ENCODE peak calls at places on chromosome 5, in four cellular contexts. One of them, this sample, is unnamed.

GRCh38 chr5:138449501-138450239 is 10.8 kb downstream of the REEP2 start:
- DNase-seq in left ventricle myocardium inferior: peak
- DNase-seq in osteoblast: peak
- DNase-seq in AG10803: peak
- DNase-seq in this sample: peak

GRCh38 chr5:174793684-174794328 is 69.4 kb downstream of the MSX2 start:
- DNase-seq in left ventricle myocardium inferior: peak
- DNase-seq in osteoblast: peak
- DNase-seq in AG10803: peak
- DNase-seq in this sample: peak

GRCh38 chr5:150615141-150615699 is 25.2 kb upstream of the SYNPO start:
- DNase-seq in left ventricle myocardium inferior: peak
- DNase-seq in osteoblast: peak
- DNase-seq in AG10803: peak
- DNase-seq in this sample: peak

GRCh38 chr5:9099681-9100080 is 446.2 kb downstream of the SEMA5A start:
- DNase-seq in left ventricle myocardium inferior: no peak
- DNase-seq in osteoblast: no peak
- DNase-seq in AG10803: no peak
- DNase-seq in this sample: no peak

GRCh38 chr5:139847091-139847490 is 51.5 kb downstream of the PSD2 start:
- DNase-seq in left ventricle myocardium inferior: no peak
- DNase-seq in osteoblast: peak
- DNase-seq in AG10803: no peak
- DNase-seq in this sample: no peak

GRCh38 chr5:135489466-135490244 is 37.5 kb upstream of the TIFAB start:
- DNase-seq in left ventricle myocardium inferior: no peak
- DNase-seq in osteoblast: no peak
- DNase-seq in AG10803: no peak
- DNase-seq in this sample: peak

GRCh38 chr5:169667896-169668674 is 31.0 kb downstream of the DOCK2 start:
- DNase-seq in left ventricle myocardium inferior: no peak
- DNase-seq in osteoblast: no peak
- DNase-seq in AG10803: peak
- DNase-seq in this sample: peak

GRCh38 chr5:56148453-56148971 is 84.6 kb downstream of the ANKRD55 start:
- DNase-seq in left ventricle myocardium inferior: no peak
- DNase-seq in osteoblast: no peak
- DNase-seq in AG10803: no peak
- DNase-seq in this sample: peak

GRCh38 chr5:136193396-136193935 is 504 bp upstream of the SMIM32 start:
- DNase-seq in left ventricle myocardium inferior: no peak
- DNase-seq in osteoblast: peak
- DNase-seq in AG10803: no peak
- DNase-seq in this sample: no peak

GRCh38 chr5:39716532-39716971 is 291.8 kb upstream of the DAB2 start:
- DNase-seq in left ventricle myocardium inferior: no peak
- DNase-seq in osteoblast: peak
- DNase-seq in AG10803: peak
- DNase-seq in this sample: peak

GRCh38 chr5:170291324-170291847 is 6.2 kb downstream of the LCP2 start:
- DNase-seq in left ventricle myocardium inferior: no peak
- DNase-seq in osteoblast: no peak
- DNase-seq in AG10803: no peak
- DNase-seq in this sample: no peak

DNA sequence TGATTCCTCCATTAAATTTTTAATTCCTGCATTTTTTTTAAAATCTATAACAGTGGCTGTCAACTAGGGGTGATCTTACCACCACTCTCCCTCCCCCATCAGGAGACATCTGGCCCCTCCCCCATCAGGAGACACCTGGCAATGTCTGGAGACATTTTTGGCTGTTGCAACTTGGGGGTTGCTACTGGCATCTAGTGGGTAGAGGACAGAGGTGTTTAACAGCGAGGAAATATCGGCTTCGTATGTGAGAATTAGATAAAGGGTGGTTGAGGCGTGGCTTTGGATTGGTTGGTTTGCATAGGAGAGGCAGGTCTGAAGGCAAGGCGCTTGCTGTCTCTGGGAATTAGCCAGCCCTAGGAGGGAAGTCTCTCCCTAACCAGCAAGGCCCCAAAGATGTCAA is 10.5 kb downstream of the CDHR2 start:
- DNase-seq in left ventricle myocardium inferior: no peak
- DNase-seq in osteoblast: no peak
- DNase-seq in AG10803: no peak
- DNase-seq in this sample: no peak
- TF ChIP-seq CTCF in left ventricle myocardium inferior: no peak
- TF ChIP-seq CTCF in osteoblast: no peak
- TF ChIP-seq CTCF in AG10803: peak
- TF ChIP-seq CTCF in this sample: no peak

DNA sequence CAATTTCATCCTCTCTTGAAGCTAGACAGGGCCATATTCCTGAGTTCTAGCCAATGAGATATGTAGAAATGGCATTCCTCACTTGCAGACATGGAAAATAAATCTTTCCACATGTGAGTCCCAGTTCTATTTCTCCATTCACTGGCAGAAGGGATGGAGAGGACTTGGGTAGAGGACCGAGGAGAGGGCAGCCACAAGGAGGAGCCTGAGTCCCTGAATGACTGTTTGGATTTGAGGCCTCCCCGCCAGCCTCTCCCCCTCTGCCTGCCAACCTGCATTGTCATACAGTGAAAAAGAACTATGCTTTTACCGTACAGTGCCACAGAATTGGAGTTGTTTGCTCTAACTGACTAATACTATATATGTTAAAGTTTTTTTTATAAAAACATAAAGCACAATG is 583.0 kb upstream of the WWC1 start:
- DNase-seq in left ventricle myocardium inferior: no peak
- DNase-seq in osteoblast: peak
- DNase-seq in AG10803: peak
- DNase-seq in this sample: no peak
- TF ChIP-seq CTCF in left ventricle myocardium inferior: peak
- TF ChIP-seq CTCF in osteoblast: no peak
- TF ChIP-seq CTCF in AG10803: peak
- TF ChIP-seq CTCF in this sample: peak

DNA sequence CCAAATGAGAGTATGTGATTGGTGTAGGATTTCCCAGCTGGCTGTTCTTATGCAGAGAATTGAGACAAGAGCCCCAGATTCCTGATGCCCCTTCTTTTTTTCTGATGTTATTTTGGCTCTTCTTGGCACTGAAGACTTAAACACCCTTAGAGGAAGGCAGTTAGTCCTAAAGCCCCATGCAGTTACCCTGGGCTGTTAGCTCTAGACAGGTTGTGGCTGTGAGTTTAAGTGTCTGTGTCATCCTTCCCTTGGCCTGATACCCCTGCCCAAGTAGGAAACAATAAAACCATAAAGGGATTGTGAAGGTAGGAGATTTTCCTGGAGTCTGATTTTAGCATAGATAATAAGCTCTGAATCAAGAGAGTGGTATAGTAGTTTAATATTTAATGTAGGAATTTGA is 13.2 kb downstream of the TNPO1 start:
- DNase-seq in left ventricle myocardium inferior: no peak
- DNase-seq in osteoblast: no peak
- DNase-seq in AG10803: no peak
- DNase-seq in this sample: no peak
- TF ChIP-seq CTCF in left ventricle myocardium inferior: no peak
- TF ChIP-seq CTCF in osteoblast: no peak
- TF ChIP-seq CTCF in AG10803: no peak
- TF ChIP-seq CTCF in this sample: no peak

GRCh38 chr5:775960-776861 is 8.3 kb downstream of the ZDHHC11B start:
- DNase-seq in left ventricle myocardium inferior: no peak
- DNase-seq in osteoblast: peak
- DNase-seq in AG10803: no peak
- DNase-seq in this sample: no peak
- TF ChIP-seq CTCF in left ventricle myocardium inferior: no peak
- TF ChIP-seq CTCF in osteoblast: no peak
- TF ChIP-seq CTCF in AG10803: no peak
- TF ChIP-seq CTCF in this sample: no peak